ENCODE peak calls at places on chromosomes 3 and 15, in six cellular contexts. M is endodermal cell; F is Peyer's patch; S is adipocyte; N is CD4-positive, alpha-beta T cell; U is testis. R is an unnamed sample.

GRCh38 chr15:27747997-27748396 is 351.1 kb downstream of the OCA2 start:
- DNase-seq in U (no peak), N (no peak), S (no peak), F (no peak), M (no peak), R (no peak)

GRCh38 chr3:131501949-131502348 is 822 bp downstream of the MRPL3 start:
- DNase-seq in S (no peak), N (no peak), F (no peak), U (no peak), M (no peak), R (no peak)

GRCh38 chr3:130014526-130014925 is 40.0 kb downstream of the TRH start:
- DNase-seq in S (peak; percentile 1), F (no peak), N (no peak), M (no peak), U (no peak), R (no peak)

GRCh38 chr3:177079684-177080083 is 117.6 kb downstream of the TBL1XR1 start:
- DNase-seq in U (no peak), F (no peak), S (no peak), M (no peak), N (no peak), R (no peak)

GRCh38 chr15:39942101-39942752 is 8.3 kb downstream of the EIF2AK4 start:
- DNase-seq in S (peak; percentile 64), N (no peak), U (no peak), M (no peak), F (no peak), R (no peak)

GRCh38 chr3:176939022-176939817 is 258.1 kb downstream of the TBL1XR1 start:
- DNase-seq in N (no peak), F (peak; percentile 57), M (peak; percentile 70), U (peak; percentile 68), S (peak; percentile 91), R (no peak)

GRCh38 chr15:96359772-96360498 is 29.4 kb downstream of the NR2F2 start:
- DNase-seq in F (no peak), U (no peak), S (no peak), M (peak; percentile 83), N (no peak), R (no peak)

GRCh38 chr3:95312650-95313049 is 1249.8 kb downstream of the NSUN3 start:
- DNase-seq in S (no peak), F (no peak), M (no peak), U (no peak), N (no peak), R (no peak)

GRCh38 chr3:45635475-45636256 is 41.1 kb downstream of the LIMD1 start:
- DNase-seq in M (peak; percentile 78), S (peak; percentile 84), N (no peak), F (no peak), U (no peak), R (no peak)

GRCh38 chr3:53554559-53555511 is 60.4 kb downstream of the CACNA1D start:
- DNase-seq in F (no peak), N (no peak), U (no peak), S (no peak), M (no peak), R (no peak)

GRCh38 chr3:156793851-156794250 is 32.3 kb upstream of the LEKR1 start:
- DNase-seq in M (no peak), N (no peak), F (no peak), S (no peak), U (no peak), R (no peak)

GRCh38 chr15:22831473-22831872 is 7.0 kb upstream of the NIPA2 start:
- DNase-seq in F (no peak), N (no peak), S (no peak), M (no peak), U (no peak), R (no peak)

GRCh38 chr3:184786271-184787010 is 25.5 kb upstream of the VPS8 start:
- DNase-seq in N (no peak), F (peak; percentile 68), M (no peak), U (peak; percentile 51), S (peak; percentile 35), R (no peak)

GRCh38 chr15:39543651-39544050 is 37.2 kb upstream of the THBS1 start:
- DNase-seq in N (no peak), F (no peak), M (peak; percentile 76), U (no peak), S (no peak), R (no peak)

GRCh38 chr3:184459355-184459754 is 79.5 kb downstream of the CHRD start:
- DNase-seq in S (no peak), F (no peak), M (peak; percentile 22), N (no peak), U (no peak), R (no peak)

GRCh38 chr15:100008258-100008657 is 275.0 kb upstream of the LYSMD4 start:
- DNase-seq in S (no peak), F (no peak), N (no peak), M (peak; percentile 27), U (no peak), R (no peak)

DNA sequence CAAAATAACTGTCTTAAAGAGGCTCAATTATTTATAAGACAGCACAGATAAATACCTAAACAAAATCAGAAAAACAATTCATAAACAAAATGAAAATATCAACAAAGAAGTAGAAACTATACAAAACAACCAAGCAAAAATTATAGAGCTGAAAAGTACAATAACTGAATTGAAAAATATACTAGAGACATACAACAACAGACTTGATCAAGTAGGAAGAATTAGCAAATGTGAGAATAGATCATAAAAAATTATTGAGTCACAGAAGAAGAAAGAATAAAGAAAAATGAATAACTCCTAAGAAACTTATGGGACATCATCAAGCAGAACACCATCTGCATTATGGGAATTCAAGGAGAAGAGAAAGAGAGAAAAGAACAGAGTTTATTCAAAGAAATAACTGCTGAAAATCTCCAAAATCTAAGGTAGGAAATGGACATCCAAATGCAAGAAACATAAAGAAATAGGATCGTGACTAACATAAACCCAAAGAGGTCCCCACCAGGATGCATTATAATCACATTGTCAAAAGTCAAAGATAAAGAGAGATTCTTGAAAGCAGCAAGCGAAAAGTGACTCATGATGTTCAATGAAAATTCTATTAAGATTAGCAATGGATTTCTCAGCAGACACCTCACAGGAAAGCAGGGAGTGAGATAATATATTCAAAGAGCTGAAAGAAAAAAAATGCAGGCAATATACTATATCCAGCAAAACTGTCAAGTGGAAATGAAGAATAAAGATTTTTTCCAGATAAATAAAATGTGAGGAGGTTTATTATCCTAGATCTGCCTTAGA is 85.9 kb downstream of the DCLK3 start:
- DNase-seq in S (no peak), M (no peak), N (no peak), F (no peak), U (no peak), R (no peak)
- H3K9me3 ChIP-seq in S (peaks cover 22% of the 10 kb centered on the region), M (peaks cover 6% of the 10 kb centered on the region), N (peaks cover 27% of the 10 kb centered on the region), F (no peaks in the 10 kb centered on the region), U (no peaks in the 10 kb centered on the region), R (peaks cover 4% of the 10 kb centered on the region)

GRCh38 chr15:25899870-25900269 is 36.7 kb upstream of the ATP10A start:
- DNase-seq in F (no peak), U (no peak), S (no peak), N (no peak), M (no peak), R (no peak)
- H3K9me3 ChIP-seq in F (no peaks in the 10 kb centered on the region), U (no peaks in the 10 kb centered on the region), S (no peaks in the 10 kb centered on the region), N (no peaks in the 10 kb centered on the region), M (no peaks in the 10 kb centered on the region), R (no peaks in the 10 kb centered on the region)

GRCh38 chr15:71221417-71221816 is 106.1 kb downstream of the THSD4 start:
- DNase-seq in M (no peak), U (no peak), F (no peak), N (no peak), S (no peak), R (no peak)
- H3K9me3 ChIP-seq in M (peaks cover 9% of the 10 kb centered on the region), U (no peaks in the 10 kb centered on the region), F (no peaks in the 10 kb centered on the region), N (no peaks in the 10 kb centered on the region), S (no peaks in the 10 kb centered on the region), R (no peaks in the 10 kb centered on the region)

DNA sequence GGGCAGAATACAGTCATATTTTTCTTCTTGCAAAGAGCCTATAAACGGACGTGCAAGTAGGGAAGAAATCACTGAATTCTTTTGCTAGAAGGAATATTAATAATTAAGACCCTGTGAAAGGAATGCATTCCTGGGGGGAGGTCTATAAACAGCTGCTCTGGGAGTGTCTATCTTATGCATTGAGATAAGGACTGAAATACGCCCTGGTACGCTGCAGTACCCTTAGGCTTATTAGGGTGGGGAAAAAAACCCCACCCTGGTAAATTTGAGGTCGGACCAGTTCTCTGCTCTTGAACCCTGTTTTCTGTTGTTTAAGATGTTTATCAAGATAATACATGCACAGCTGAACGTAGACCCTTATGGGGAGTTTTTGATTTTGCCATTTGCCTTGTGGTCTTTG is 100.0 kb upstream of the KBTBD8 start:
- DNase-seq in U (no peak), M (no peak), F (no peak), S (no peak), N (no peak), R (no peak)
- H3K9me3 ChIP-seq in U (no peaks in the 10 kb centered on the region), M (peaks cover 37% of the 10 kb centered on the region), F (no peaks in the 10 kb centered on the region), S (peaks cover 28% of the 10 kb centered on the region), N (peaks cover 36% of the 10 kb centered on the region), R (peaks cover 2% of the 10 kb centered on the region)

DNA sequence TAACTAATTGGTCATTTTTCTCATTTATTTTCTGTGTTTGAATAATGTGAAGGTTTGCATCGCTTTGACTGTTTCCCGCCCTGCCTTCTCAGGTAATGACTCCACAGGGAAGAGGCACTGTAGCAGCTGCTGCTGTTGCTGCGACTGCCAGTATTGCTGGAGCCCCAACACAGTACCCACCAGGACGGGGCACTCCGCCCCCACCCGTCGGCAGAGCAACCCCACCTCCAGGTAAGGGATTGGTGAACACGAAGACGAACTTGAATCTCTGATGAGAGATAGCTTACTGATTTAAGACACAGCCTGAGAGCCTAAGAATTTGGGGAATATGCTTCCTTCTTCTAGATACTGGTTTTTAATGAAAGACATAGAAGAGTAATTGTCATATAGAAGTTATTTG is 22.9 kb downstream of the SNRPN start:
- DNase-seq in S (no peak), F (no peak), N (no peak), M (no peak), U (no peak), R (no peak)
- H3K9me3 ChIP-seq in S (peaks cover 7% of the 10 kb centered on the region), F (no peaks in the 10 kb centered on the region), N (peaks cover 74% of the 10 kb centered on the region), M (peaks cover 34% of the 10 kb centered on the region), U (no peaks in the 10 kb centered on the region), R (peaks cover 4% of the 10 kb centered on the region)

GRCh38 chr15:25226360-25226759 is 212.5 kb downstream of the UBE3A start:
- DNase-seq in N (no peak), M (no peak), F (no peak), S (no peak), U (no peak), R (no peak)
- H3K9me3 ChIP-seq in N (no peaks in the 10 kb centered on the region), M (no peaks in the 10 kb centered on the region), F (no peaks in the 10 kb centered on the region), S (no peaks in the 10 kb centered on the region), U (no peaks in the 10 kb centered on the region), R (peaks cover 3% of the 10 kb centered on the region)